ENCODE peak calls at places on chromosomes 7 and 10, in five cellular contexts. K, Z, O, A and Y are unnamed samples.

GRCh38 chr7:115191506-115191905 is 269.6 kb downstream of the MDFIC start:
- DNase-seq in A (peak), O (no peak), Z (no peak), K (no peak), Y (no peak)

GRCh38 chr7:123846217-123846891 is 1.4 kb downstream of the HYAL4 start:
- DNase-seq in K (no peak), A (no peak), O (no peak), Z (no peak), Y (no peak)

GRCh38 chr10:123399276-123399839 is 245.2 kb downstream of the BUB3 start:
- DNase-seq in K (no peak), O (no peak), A (no peak), Z (no peak), Y (no peak)

GRCh38 chr7:55478700-55479099 is 93.6 kb downstream of the VOPP1 start:
- DNase-seq in A (no peak), O (no peak), K (no peak), Z (peak), Y (no peak)

GRCh38 chr10:97000487-97001182 is 168.5 kb downstream of the LCOR start:
- DNase-seq in K (no peak), O (no peak), Z (no peak), A (no peak), Y (no peak)

GRCh38 chr7:2106920-2107319 is 125.8 kb downstream of the MAD1L1 start:
- DNase-seq in K (no peak), O (no peak), A (peak), Z (no peak), Y (peak)

GRCh38 chr10:47022311-47023131 is 111.3 kb downstream of the PTPN20 start:
- DNase-seq in A (no peak), Z (peak), K (no peak), O (no peak), Y (no peak)

GRCh38 chr7:114703677-114704076 is 218.2 kb upstream of the MDFIC start:
- DNase-seq in Z (no peak), K (no peak), O (no peak), A (peak), Y (no peak)

GRCh38 chr10:8300925-8301707 is 246.6 kb downstream of the GATA3 start:
- DNase-seq in K (no peak), O (no peak), Z (no peak), A (no peak), Y (no peak)

GRCh38 chr7:131057015-131057518 is 270.6 kb upstream of the MKLN1 start:
- DNase-seq in O (no peak), Z (no peak), A (peak), K (peak), Y (no peak)

GRCh38 chr10:117221156-117221711 is 19.7 kb upstream of the SLC18A2 start:
- DNase-seq in A (peak), K (no peak), O (no peak), Z (peak), Y (no peak)

GRCh38 chr10:132939957-132940790 is 2.2 kb downstream of the CFAP46 start:
- DNase-seq in K (peak), A (peak), O (no peak), Z (peak), Y (no peak)

GRCh38 chr10:98879486-98879885 is 356.2 kb downstream of the HPSE2 start:
- DNase-seq in O (no peak), K (no peak), A (peak), Z (no peak), Y (no peak)

GRCh38 chr7:5359344-5359743 is 64.3 kb downstream of the TNRC18 start:
- DNase-seq in Z (no peak), K (no peak), A (no peak), O (no peak), Y (no peak)

GRCh38 chr10:29482591-29483421 is 152.0 kb downstream of the SVIL start:
- DNase-seq in Z (peak), A (peak), O (no peak), K (no peak), Y (no peak)

GRCh38 chr7:6160191-6160623 is 112.2 kb downstream of the CYTH3 start:
- DNase-seq in Z (peak), O (no peak), K (peak), A (peak), Y (no peak)

GRCh38 chr7:117869374-117869773 is 3.9 kb downstream of the CTTNBP2 start:
- DNase-seq in A (no peak), O (no peak), Z (no peak), K (no peak), Y (no peak)
- H3K27ac ChIP-seq in A (no peak), O (no peak), Z (no peak), K (no peak), Y (no peak)

GRCh38 chr10:50294582-50294981 is 43.3 kb upstream of the ASAH2 start:
- DNase-seq in O (no peak), K (no peak), A (no peak), Z (no peak), Y (no peak)
- H3K27ac ChIP-seq in O (no peak), K (no peak), A (no peak), Z (no peak), Y (no peak)

GRCh38 chr7:151351027-151351426 is 9.4 kb downstream of the NUB1 start:
- DNase-seq in Z (peak), K (no peak), A (no peak), O (peak), Y (no peak)
- H3K27ac ChIP-seq in Z (no peak), K (no peak), A (no peak), O (peak), Y (no peak)

DNA sequence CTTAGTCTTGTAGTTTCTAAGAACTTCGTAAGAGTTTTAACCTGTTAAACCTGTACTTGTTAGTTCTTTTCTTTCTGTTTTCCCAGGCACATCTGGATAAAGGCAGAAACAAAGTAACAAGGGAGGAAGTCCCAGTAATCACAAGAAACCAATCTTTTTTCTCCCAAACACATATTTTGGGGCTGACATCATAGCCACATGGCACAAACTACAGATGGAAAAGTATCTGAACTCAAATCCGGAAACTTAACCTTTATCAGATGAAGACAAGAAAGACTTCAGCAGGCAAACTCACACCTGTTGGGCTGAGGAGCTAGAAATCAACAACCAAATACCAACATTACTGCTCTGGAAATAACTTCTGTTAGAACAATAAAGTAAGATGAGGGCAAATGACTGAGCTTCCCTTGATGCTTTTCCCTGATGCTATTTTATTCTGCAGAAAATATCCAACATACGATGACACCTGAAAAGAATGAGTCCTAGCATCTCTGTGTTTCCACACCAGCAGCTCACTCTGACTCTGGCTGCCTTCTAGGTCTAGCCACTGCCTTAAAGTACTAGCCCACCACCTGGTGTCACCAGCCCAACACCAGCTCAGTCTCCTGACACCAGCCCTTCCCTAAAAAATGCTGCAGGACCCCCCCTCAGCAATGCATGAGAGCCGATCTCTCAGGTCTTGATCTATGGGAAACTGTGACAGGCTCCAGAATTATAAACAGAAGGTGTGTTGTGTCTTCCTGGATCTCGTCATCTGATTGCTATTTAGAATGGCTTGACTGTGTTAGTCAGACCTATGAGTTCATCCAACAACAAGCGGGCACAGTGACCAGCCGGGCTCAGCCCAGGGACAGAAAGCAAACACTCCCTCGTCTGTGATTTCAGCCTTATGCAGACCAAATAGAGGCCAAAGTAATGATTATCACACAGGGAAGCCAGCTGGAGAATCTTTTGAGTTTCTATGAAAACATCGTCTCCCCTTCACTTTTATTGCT is 66.8 kb downstream of the CUBN start:
- DNase-seq in K (peak), O (no peak), A (peak), Z (no peak), Y (no peak)
- H3K27ac ChIP-seq in K (peak), O (no peak), A (peak), Z (no peak), Y (no peak)